ENCODE peak calls at places on chromosome 7, in four cellular contexts. One of them, this sample, is unnamed.

GRCh38 chr7:94183289-94183749 is 179.2 kb upstream of the BET1 start:
- DNase-seq in GM23248: peak; percentile 96
- DNase-seq in PC-3: peak; percentile 95
- DNase-seq in HCT116: peak; percentile 82
- DNase-seq in this sample: peak; percentile 42

GRCh38 chr7:96701258-96701657 is 8.4 kb downstream of the SEM1 start:
- DNase-seq in GM23248: no peak
- DNase-seq in PC-3: no peak
- DNase-seq in HCT116: no peak
- DNase-seq in this sample: no peak

GRCh38 chr7:16801111-16801542 is 3.7 kb downstream of the AGR2 start:
- DNase-seq in GM23248: peak; percentile 84
- DNase-seq in PC-3: peak; percentile 94
- DNase-seq in HCT116: peak; percentile 39
- DNase-seq in this sample: peak; percentile 49

GRCh38 chr7:16066805-16067459 is 354.4 kb downstream of the CRPPA start:
- DNase-seq in GM23248: peak; percentile 23
- DNase-seq in PC-3: no peak
- DNase-seq in HCT116: no peak
- DNase-seq in this sample: no peak

GRCh38 chr7:112362053-112362650 is 88.1 kb upstream of the IFRD1 start:
- DNase-seq in GM23248: no peak
- DNase-seq in PC-3: no peak
- DNase-seq in HCT116: no peak
- DNase-seq in this sample: no peak

GRCh38 chr7:142795339-142795863 is 24.6 kb downstream of the PRSS2 start:
- DNase-seq in GM23248: no peak
- DNase-seq in PC-3: peak; percentile 91
- DNase-seq in HCT116: no peak
- DNase-seq in this sample: no peak

GRCh38 chr7:10793995-10794780 is 179.5 kb upstream of the PHF14 start:
- DNase-seq in GM23248: no peak
- DNase-seq in PC-3: no peak
- DNase-seq in HCT116: no peak
- DNase-seq in this sample: no peak

GRCh38 chr7:95596183-95597135 is at the start of gene PDK4:
- DNase-seq in GM23248: peak; percentile 92
- DNase-seq in PC-3: peak; percentile 73
- DNase-seq in HCT116: peak; percentile 51
- DNase-seq in this sample: no peak

GRCh38 chr7:27182861-27183681 is 2.0 kb downstream of the HOXA11 start:
- DNase-seq in GM23248: peak; percentile 66
- DNase-seq in PC-3: no peak
- DNase-seq in HCT116: no peak
- DNase-seq in this sample: no peak

GRCh38 chr7:66296001-66296521 is 90.9 kb downstream of the TPST1 start:
- DNase-seq in GM23248: peak; percentile 44
- DNase-seq in PC-3: no peak
- DNase-seq in HCT116: no peak
- DNase-seq in this sample: no peak

GRCh38 chr7:158474488-158474887 is 113.1 kb downstream of the PTPRN2 start:
- DNase-seq in GM23248: no peak
- DNase-seq in PC-3: no peak
- DNase-seq in HCT116: no peak
- DNase-seq in this sample: no peak

GRCh38 chr7:27157717-27158431 is 1.4 kb upstream of the HOXA7 start:
- DNase-seq in GM23248: no peak
- DNase-seq in PC-3: no peak
- DNase-seq in HCT116: no peak
- DNase-seq in this sample: no peak

GRCh38 chr7:117118579-117119180 is 165.4 kb downstream of the ST7 start:
- DNase-seq in GM23248: no peak
- DNase-seq in PC-3: no peak
- DNase-seq in HCT116: no peak
- DNase-seq in this sample: no peak

GRCh38 chr7:42886129-42886528 is 25.7 kb downstream of the C7orf25 start:
- DNase-seq in GM23248: peak; percentile 55
- DNase-seq in PC-3: peak; percentile 41
- DNase-seq in HCT116: no peak
- DNase-seq in this sample: no peak

GRCh38 chr7:73397521-73397934 is 36.0 kb upstream of the FZD9 start:
- DNase-seq in GM23248: no peak
- DNase-seq in PC-3: no peak
- DNase-seq in HCT116: no peak
- DNase-seq in this sample: no peak

GRCh38 chr7:18491871-18492270 is 3.7 kb upstream of the HDAC9 start:
- DNase-seq in GM23248: no peak
- DNase-seq in PC-3: no peak
- DNase-seq in HCT116: no peak
- DNase-seq in this sample: no peak

GRCh38 chr7:6640246-6640721 is 3.2 kb downstream of the ZNF316 start:
- DNase-seq in GM23248: peak; percentile 81
- DNase-seq in PC-3: no peak
- DNase-seq in HCT116: no peak
- DNase-seq in this sample: no peak

GRCh38 chr7:103574536-103574935 is 128.5 kb upstream of the SLC26A5 start:
- DNase-seq in GM23248: no peak
- DNase-seq in PC-3: no peak
- DNase-seq in HCT116: no peak
- DNase-seq in this sample: no peak

GRCh38 chr7:106779877-106780276 is 85.2 kb upstream of the PIK3CG start:
- DNase-seq in GM23248: no peak
- DNase-seq in PC-3: peak; percentile 40
- DNase-seq in HCT116: peak; percentile 59
- DNase-seq in this sample: peak; percentile 29

GRCh38 chr7:75981450-75982305 is 12.7 kb downstream of the TMEM120A start:
- DNase-seq in GM23248: no peak
- DNase-seq in PC-3: no peak
- DNase-seq in HCT116: no peak
- DNase-seq in this sample: no peak

GRCh38 chr7:29569648-29570047 is 6.0 kb downstream of the PRR15 start:
- DNase-seq in GM23248: no peak
- DNase-seq in PC-3: peak; percentile 71
- DNase-seq in HCT116: no peak
- DNase-seq in this sample: peak; percentile 82

GRCh38 chr7:82975811-82976468 is 186.7 kb downstream of the PCLO start:
- DNase-seq in GM23248: no peak
- DNase-seq in PC-3: peak; percentile 11
- DNase-seq in HCT116: no peak
- DNase-seq in this sample: no peak

GRCh38 chr7:100825760-100826545 is 1.4 kb downstream of the EPHB4 start:
- DNase-seq in GM23248: peak; percentile 64
- DNase-seq in PC-3: peak; percentile 40
- DNase-seq in HCT116: no peak
- DNase-seq in this sample: no peak

GRCh38 chr7:47361746-47362215 is 220.1 kb downstream of the TNS3 start:
- DNase-seq in GM23248: peak; percentile 81
- DNase-seq in PC-3: peak; percentile 98
- DNase-seq in HCT116: peak; percentile 59
- DNase-seq in this sample: no peak

GRCh38 chr7:27765856-27766255 is 25.9 kb downstream of the TAX1BP1 start:
- DNase-seq in GM23248: no peak
- DNase-seq in PC-3: no peak
- DNase-seq in HCT116: no peak
- DNase-seq in this sample: no peak

GRCh38 chr7:111510584-111511378 is 51.5 kb downstream of the IMMP2L start:
- DNase-seq in GM23248: no peak
- DNase-seq in PC-3: peak; percentile 35
- DNase-seq in HCT116: no peak
- DNase-seq in this sample: no peak

GRCh38 chr7:64223366-64223765 is 4.9 kb upstream of the ZNF679 start:
- DNase-seq in GM23248: no peak
- DNase-seq in PC-3: no peak
- DNase-seq in HCT116: no peak
- DNase-seq in this sample: no peak

GRCh38 chr7:48183370-48183743 is 12.1 kb downstream of the ABCA13 start:
- DNase-seq in GM23248: peak; percentile 57
- DNase-seq in PC-3: no peak
- DNase-seq in HCT116: no peak
- DNase-seq in this sample: no peak

GRCh38 chr7:43362652-43363428 is 220.1 kb upstream of the STK17A start:
- DNase-seq in GM23248: peak; percentile 64
- DNase-seq in PC-3: peak; percentile 48
- DNase-seq in HCT116: no peak
- DNase-seq in this sample: no peak

GRCh38 chr7:75531359-75531821 is 39.3 kb downstream of the SPDYE5 start:
- DNase-seq in GM23248: peak; percentile 12
- DNase-seq in PC-3: peak; percentile 32
- DNase-seq in HCT116: peak; percentile 50
- DNase-seq in this sample: no peak

GRCh38 chr7:82247814-82248433 is 195.7 kb downstream of the CACNA2D1 start:
- DNase-seq in GM23248: peak; percentile 44
- DNase-seq in PC-3: peak; percentile 35
- DNase-seq in HCT116: peak; percentile 8
- DNase-seq in this sample: peak; percentile 15

GRCh38 chr7:27586825-27587224 is 75.9 kb downstream of the HIBADH start:
- DNase-seq in GM23248: no peak
- DNase-seq in PC-3: no peak
- DNase-seq in HCT116: no peak
- DNase-seq in this sample: no peak

GRCh38 chr7:157862731-157863130 is 525.9 kb downstream of the DNAJB6 start:
- DNase-seq in GM23248: no peak
- DNase-seq in PC-3: no peak
- DNase-seq in HCT116: no peak
- DNase-seq in this sample: no peak

GRCh38 chr7:121541457-121541856 is 145.3 kb upstream of the FAM3C start:
- DNase-seq in GM23248: no peak
- DNase-seq in PC-3: no peak
- DNase-seq in HCT116: no peak
- DNase-seq in this sample: no peak

GRCh38 chr7:121546632-121547340 is 150.7 kb upstream of the FAM3C start:
- DNase-seq in GM23248: no peak
- DNase-seq in PC-3: no peak
- DNase-seq in HCT116: no peak
- DNase-seq in this sample: peak; percentile 53

GRCh38 chr7:121545418-121545817 is 149.3 kb upstream of the FAM3C start:
- DNase-seq in GM23248: no peak
- DNase-seq in PC-3: no peak
- DNase-seq in HCT116: no peak
- DNase-seq in this sample: peak; percentile 48

GRCh38 chr7:121544726-121545125 is 148.6 kb upstream of the FAM3C start:
- DNase-seq in GM23248: peak; percentile 93
- DNase-seq in PC-3: peak; percentile 97
- DNase-seq in HCT116: peak; percentile 100
- DNase-seq in this sample: peak; percentile 94

GRCh38 chr7:121544199-121544598 is 148.1 kb upstream of the FAM3C start:
- DNase-seq in GM23248: no peak
- DNase-seq in PC-3: peak; percentile 35
- DNase-seq in HCT116: no peak
- DNase-seq in this sample: no peak
- TF ChIP-seq EZH2phosphoT487 in GM23248: no peak
- TF ChIP-seq EZH2phosphoT487 in PC-3: no peak
- TF ChIP-seq EZH2phosphoT487 in HCT116: no peak
- TF ChIP-seq EZH2phosphoT487 in this sample: no peak

GRCh38 chr7:44637788-44638594 is 31.6 kb downstream of the OGDH start:
- DNase-seq in GM23248: peak; percentile 98
- DNase-seq in PC-3: peak; percentile 89
- DNase-seq in HCT116: peak; percentile 91
- DNase-seq in this sample: peak; percentile 71

GRCh38 chr7:44634839-44635591 is 28.6 kb downstream of the OGDH start:
- DNase-seq in GM23248: peak; percentile 49
- DNase-seq in PC-3: no peak
- DNase-seq in HCT116: no peak
- DNase-seq in this sample: no peak

GRCh38 chr7:44638611-44639557 is 32.5 kb downstream of the OGDH start:
- DNase-seq in GM23248: peak; percentile 81
- DNase-seq in PC-3: peak; percentile 82
- DNase-seq in HCT116: peak; percentile 74
- DNase-seq in this sample: peak; percentile 91

GRCh38 chr7:44636041-44636580 is 29.7 kb downstream of the OGDH start:
- DNase-seq in GM23248: no peak
- DNase-seq in PC-3: no peak
- DNase-seq in HCT116: no peak
- DNase-seq in this sample: no peak

GRCh38 chr7:44636926-44637325 is 30.5 kb downstream of the OGDH start:
- DNase-seq in GM23248: no peak
- DNase-seq in PC-3: no peak
- DNase-seq in HCT116: no peak
- DNase-seq in this sample: peak; percentile 47
- H3K9ac ChIP-seq in GM23248: no peak overlapping the region
- H3K9ac ChIP-seq in PC-3: peak overlapping the region; percentile 97
- H3K9ac ChIP-seq in HCT116: no peak overlapping the region
- H3K9ac ChIP-seq in this sample: peak overlapping the region; percentile 80

DNA sequence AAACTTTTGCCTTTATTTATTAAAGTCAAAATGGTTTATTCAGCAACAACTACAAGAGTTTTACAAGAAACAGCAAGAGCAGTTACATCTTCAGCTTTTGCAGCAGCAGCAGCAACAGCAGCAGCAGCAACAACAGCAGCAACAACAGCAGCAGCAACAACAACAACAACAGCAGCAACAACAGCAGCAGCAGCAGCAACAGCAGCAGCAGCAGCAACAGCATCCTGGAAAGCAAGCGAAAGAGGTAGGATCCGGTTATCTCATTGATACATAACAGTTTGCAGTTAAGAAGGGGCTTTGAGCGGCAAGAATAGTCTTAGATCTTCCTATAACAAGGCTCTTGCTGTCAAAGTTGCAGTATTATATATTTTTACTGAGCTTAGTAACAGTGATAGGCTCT is 215.1 kb downstream of the FOXP2 start:
- DNase-seq in GM23248: no peak
- DNase-seq in PC-3: no peak
- DNase-seq in HCT116: no peak
- DNase-seq in this sample: no peak
- H3K4me3 ChIP-seq in GM23248: no peak overlapping the region
- H3K4me3 ChIP-seq in PC-3: no peak overlapping the region
- H3K4me3 ChIP-seq in HCT116: no peak overlapping the region
- H3K4me3 ChIP-seq in this sample: no peak overlapping the region

GRCh38 chr7:44533301-44534055 is 7.7 kb downstream of the NPC1L1 start:
- DNase-seq in GM23248: peak; percentile 37
- DNase-seq in PC-3: no peak
- DNase-seq in HCT116: no peak
- DNase-seq in this sample: no peak

GRCh38 chr7:44535348-44536064 is 5.6 kb downstream of the NPC1L1 start:
- DNase-seq in GM23248: no peak
- DNase-seq in PC-3: no peak
- DNase-seq in HCT116: no peak
- DNase-seq in this sample: no peak

GRCh38 chr7:44536090-44536489 is 5.0 kb downstream of the NPC1L1 start:
- DNase-seq in GM23248: no peak
- DNase-seq in PC-3: no peak
- DNase-seq in HCT116: no peak
- DNase-seq in this sample: no peak

GRCh38 chr7:44534087-44534486 is 7.0 kb downstream of the NPC1L1 start:
- DNase-seq in GM23248: no peak
- DNase-seq in PC-3: no peak
- DNase-seq in HCT116: no peak
- DNase-seq in this sample: no peak

DNA sequence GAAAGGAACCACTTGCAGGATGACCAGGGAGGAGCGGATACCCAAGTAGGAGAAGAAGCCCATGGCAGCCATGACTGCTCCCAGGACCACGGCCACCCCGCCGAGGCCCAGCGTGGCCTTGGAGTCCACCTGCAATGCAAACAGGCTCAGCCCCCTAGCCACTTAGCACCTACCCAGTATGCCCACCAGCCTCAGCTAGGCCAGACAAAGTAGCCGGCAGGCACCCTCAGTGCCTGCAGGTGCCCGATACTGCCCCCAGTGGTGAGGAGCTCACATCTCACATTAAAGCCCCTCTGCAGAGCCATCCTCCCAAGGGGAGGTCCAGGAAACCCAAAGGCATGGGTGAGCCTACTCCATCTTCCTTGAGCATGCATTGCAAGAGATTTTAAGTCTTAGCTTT is 6.6 kb downstream of the NPC1L1 start:
- DNase-seq in GM23248: peak; percentile 56
- DNase-seq in PC-3: peak; percentile 47
- DNase-seq in HCT116: peak; percentile 43
- DNase-seq in this sample: peak; percentile 53
- TF ChIP-seq EZH2phosphoT487 in GM23248: no peak
- TF ChIP-seq EZH2phosphoT487 in PC-3: no peak
- TF ChIP-seq EZH2phosphoT487 in HCT116: no peak
- TF ChIP-seq EZH2phosphoT487 in this sample: no peak

This sample was measured in MM.1S.